ENCODE peak calls at places on chromosomes 3 and 15, in four cellular contexts. C, D, O and S are unnamed samples. For H3K36me3, the result is how much of the 10 kb centered on the place peaks cover.

GRCh38 chr3:59836525-59836924 is 786.7 kb upstream of the CFAP20DC start:
- DNase-seq in D (no peak), O (no peak), C (no peak), S (no peak)

GRCh38 chr15:88491158-88491557 is 23.6 kb downstream of the MRPS11 start:
- DNase-seq in C (no peak), D (peak), O (no peak), S (no peak)

GRCh38 chr3:192303235-192303634 is 424.1 kb downstream of the FGF12 start:
- DNase-seq in C (no peak), O (no peak), D (peak), S (no peak)

GRCh38 chr15:68658151-68658550 is 79.4 kb downstream of the CORO2B start:
- DNase-seq in D (no peak), C (no peak), O (no peak), S (no peak)

GRCh38 chr15:90106522-90107117 is 4.4 kb upstream of the IDH2 start:
- DNase-seq in D (no peak), C (no peak), O (peak), S (peak)

GRCh38 chr3:157271283-157271882 is 111.4 kb upstream of the CCNL1 start:
- DNase-seq in D (no peak), O (no peak), C (no peak), S (no peak)

GRCh38 chr3:143970773-143971366 is 753 bp upstream of the DIPK2A start:
- DNase-seq in D (peak), O (peak), C (peak), S (peak)

GRCh38 chr15:63349156-63349555 is 32.5 kb downstream of the CA12 start:
- DNase-seq in D (no peak), C (no peak), O (peak), S (peak)

GRCh38 chr3:23865595-23866396 is 51.0 kb downstream of the NKIRAS1 start:
- DNase-seq in O (peak), C (no peak), D (peak), S (no peak)

GRCh38 chr3:37237252-37237651 is 62.9 kb upstream of the LRRFIP2 start:
- DNase-seq in C (no peak), D (no peak), O (peak), S (peak)

GRCh38 chr3:44065311-44065710 is 176.4 kb upstream of the TOPAZ1 start:
- DNase-seq in C (no peak), O (peak), D (no peak), S (peak)

GRCh38 chr15:96353931-96354730 is 23.6 kb downstream of the NR2F2 start:
- DNase-seq in D (peak), C (peak), O (peak), S (no peak)

GRCh38 chr15:90986790-90987507 is 7.4 kb downstream of the PRC1 start:
- DNase-seq in O (no peak), C (no peak), D (no peak), S (no peak)

GRCh38 chr15:89971592-89971997 is 29.5 kb upstream of the ZNF710 start:
- DNase-seq in O (peak), C (peak), D (peak), S (peak)

GRCh38 chr3:52962160-52962559 is 64.8 kb upstream of the STIMATE start:
- DNase-seq in D (no peak), C (no peak), O (no peak), S (no peak)

GRCh38 chr3:195450731-195451229 is 8.0 kb upstream of the ACAP2 start:
- DNase-seq in O (no peak), D (no peak), C (peak), S (no peak)

GRCh38 chr15:48627260-48627969 is 18.1 kb downstream of the FBN1 start:
- DNase-seq in O (peak), D (peak), C (no peak), S (peak)

GRCh38 chr3:171362575-171362974 is 97.6 kb downstream of the TNIK start:
- DNase-seq in O (no peak), D (no peak), C (no peak), S (no peak)
- H3K4me3 ChIP-seq in O (no peak), D (no peak), C (no peak), S (no peak)

DNA sequence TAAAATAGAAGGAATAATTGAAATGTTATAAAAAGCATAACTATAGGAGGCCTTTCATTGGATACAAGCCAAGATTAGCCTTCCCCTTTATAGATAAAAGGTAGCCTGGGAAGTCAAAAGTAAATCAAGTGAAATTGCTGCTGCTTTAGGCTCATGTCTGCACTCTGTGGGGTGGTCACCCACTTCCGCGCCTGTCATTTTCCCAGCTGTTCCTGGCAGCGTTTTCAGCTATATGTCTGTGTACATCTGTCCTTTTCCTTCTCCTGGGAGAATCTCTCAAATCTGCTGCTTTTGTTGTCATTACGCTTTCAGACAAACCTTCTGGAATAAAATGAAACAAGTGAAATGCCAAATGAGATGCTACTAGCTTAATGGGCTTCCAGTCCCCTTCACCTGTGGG is 211.8 kb downstream of the MCTP2 start:
- DNase-seq in D (no peak), O (no peak), C (no peak), S (no peak)
- H3K36me3 ChIP-seq in D (under half), O (under half), C (under half), S (under half)

GRCh38 chr3:67649681-67650080 is 4.7 kb downstream of the SUCLG2 start:
- DNase-seq in O (no peak), D (no peak), C (no peak), S (no peak)

GRCh38 chr3:67648701-67649100 is 5.7 kb downstream of the SUCLG2 start:
- DNase-seq in O (no peak), D (no peak), C (no peak), S (no peak)

GRCh38 chr3:67646586-67647234 is 7.7 kb downstream of the SUCLG2 start:
- DNase-seq in D (no peak), O (peak), C (no peak), S (no peak)

GRCh38 chr3:67648229-67648628 is 6.2 kb downstream of the SUCLG2 start:
- DNase-seq in D (no peak), C (no peak), O (no peak), S (no peak)

GRCh38 chr3:67647390-67647878 is 7.0 kb downstream of the SUCLG2 start:
- DNase-seq in C (no peak), O (peak), D (no peak), S (peak)
- H3K4me3 ChIP-seq in C (no peak), O (no peak), D (no peak), S (no peak)

GRCh38 chr15:71880276-71880675 is 69.9 kb downstream of the NR2E3 start:
- DNase-seq in D (no peak), C (no peak), O (no peak), S (no peak)
- H3K36me3 ChIP-seq in D (under half), C (under half), O (under half), S (under half)

GRCh38 chr3:11288786-11289637 is 16.8 kb downstream of the ATG7 start:
- DNase-seq in D (no peak), O (peak), C (no peak), S (peak)
- H3K4me3 ChIP-seq in D (no peak), O (peak), C (no peak), S (no peak)

GRCh38 chr3:183810643-183811594 is 14.5 kb downstream of the MAP6D1 start:
- DNase-seq in D (no peak), C (no peak), O (no peak), S (no peak)
- H3K36me3 ChIP-seq in D (under half), C (under half), O (under half), S (under half)

GRCh38 chr15:77017761-77018720 is 23.1 kb downstream of the PSTPIP1 start:
- DNase-seq in O (no peak), D (no peak), C (no peak), S (no peak)

GRCh38 chr15:77020348-77021087 is 25.6 kb downstream of the PSTPIP1 start:
- DNase-seq in O (no peak), D (no peak), C (no peak), S (no peak)

GRCh38 chr15:77019476-77020331 is 24.8 kb downstream of the PSTPIP1 start:
- DNase-seq in C (no peak), D (no peak), O (no peak), S (peak)

GRCh38 chr15:77017091-77017660 is 22.2 kb downstream of the PSTPIP1 start:
- DNase-seq in C (no peak), D (no peak), O (no peak), S (no peak)

GRCh38 chr15:77018796-77019475 is 24.0 kb downstream of the PSTPIP1 start:
- DNase-seq in C (no peak), O (no peak), D (no peak), S (no peak)
- H3K4me3 ChIP-seq in C (no peak), O (no peak), D (no peak), S (no peak)

DNA sequence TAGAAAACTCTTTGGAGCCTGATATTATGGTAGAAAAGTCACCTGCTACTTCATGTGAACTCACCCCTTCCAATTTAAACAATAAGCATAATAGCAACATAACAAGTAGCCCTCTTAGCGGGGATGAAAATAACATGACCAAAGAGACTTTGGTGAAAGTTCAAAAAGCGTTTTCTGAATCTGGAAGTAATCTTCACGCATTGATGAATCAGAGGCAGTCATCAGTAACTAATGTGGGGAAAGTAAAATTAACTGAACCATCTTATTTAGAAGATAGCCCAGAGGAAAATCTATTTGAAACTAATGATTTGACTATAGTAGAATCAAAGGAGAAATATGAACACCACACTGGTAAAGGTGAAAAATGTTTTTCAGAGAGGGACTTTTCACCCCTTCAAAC is 5.1 kb upstream of the SCG5 start:
- DNase-seq in O (no peak), C (no peak), D (no peak), S (no peak)
- H3K36me3 ChIP-seq in O (half or more), C (under half), D (half or more), S (under half)

DNA sequence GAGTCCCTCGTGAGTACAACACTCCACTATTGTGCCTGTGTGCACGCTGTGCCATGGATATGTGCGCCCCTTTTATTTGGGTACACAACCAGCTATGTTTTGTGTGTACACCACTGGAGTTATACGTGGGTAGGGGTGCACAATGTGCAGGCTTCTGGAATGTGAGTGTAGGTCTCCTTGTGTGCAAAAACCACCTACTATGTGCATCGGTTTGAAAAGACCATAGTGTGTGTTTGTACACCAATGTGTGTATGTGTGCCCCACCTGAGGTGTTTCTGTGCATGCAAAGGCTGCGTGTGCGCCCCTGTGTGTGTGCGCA is 86.4 kb upstream of the ALDH1L1 start:
- DNase-seq in D (no peak), C (no peak), O (no peak), S (no peak)
- H3K4me3 ChIP-seq in D (peak), C (no peak), O (peak), S (no peak)

GRCh38 chr3:66392966-66393485 is 107.8 kb downstream of the LRIG1 start:
- DNase-seq in O (no peak), D (no peak), C (no peak), S (no peak)
- H3K36me3 ChIP-seq in O (under half), D (under half), C (under half), S (under half)